ENCODE peak calls at places on chromosomes 11 and 22, in eight cellular contexts. I, V, R, B, Z, T, S and P are unnamed samples.

GRCh38 chr22:46738961-46739870 is 1.2 kb upstream of the CERK start:
- DNase-seq in I (peak), V (peak), R (no peak), B (peak), Z (peak), T (peak), S (peak), P (peak)

GRCh38 chr22:24592144-24592845 is 578 bp downstream of the LRRC75B start:
- DNase-seq in I (peak), V (peak), R (peak), B (no peak), Z (no peak), T (no peak), S (peak), P (no peak)

GRCh38 chr11:49377978-49378377 is 169.6 kb upstream of the FOLH1 start:
- DNase-seq in I (no peak), V (no peak), R (no peak), B (no peak), Z (no peak), T (no peak), S (no peak), P (no peak)

GRCh38 chr11:110474578-110474977 is 44.8 kb downstream of the FDX1 start:
- DNase-seq in I (no peak), V (no peak), R (no peak), B (no peak), Z (no peak), T (no peak), S (no peak), P (no peak)

GRCh38 chr11:35747638-35748037 is 85.1 kb downstream of the TRIM44 start:
- DNase-seq in I (no peak), V (no peak), R (no peak), B (no peak), Z (no peak), T (no peak), S (no peak), P (peak)

GRCh38 chr11:133934599-133935550 is 21.9 kb downstream of the IGSF9B start:
- DNase-seq in I (peak), V (no peak), R (no peak), B (peak), Z (no peak), T (peak), S (peak), P (peak)

GRCh38 chr22:37623075-37624016 is 14.7 kb downstream of the GGA1 start:
- DNase-seq in I (peak), V (no peak), R (no peak), B (no peak), Z (peak), T (no peak), S (peak), P (peak)

GRCh38 chr22:50247748-50248147 is 2.9 kb upstream of the TUBGCP6 start:
- DNase-seq in I (no peak), V (peak), R (no peak), B (peak), Z (peak), T (peak), S (peak), P (no peak)

GRCh38 chr11:14635559-14635958 is 8.0 kb upstream of the PDE3B start:
- DNase-seq in I (no peak), V (no peak), R (no peak), B (no peak), Z (no peak), T (no peak), S (no peak), P (no peak)

GRCh38 chr22:29744902-29745301 is 21.9 kb downstream of the ZMAT5 start:
- DNase-seq in I (no peak), V (no peak), R (no peak), B (no peak), Z (no peak), T (peak), S (peak), P (no peak)

GRCh38 chr11:32580967-32581366 is 2.7 kb upstream of the EIF3M start:
- DNase-seq in I (no peak), V (no peak), R (no peak), B (no peak), Z (no peak), T (peak), S (peak), P (no peak)

GRCh38 chr22:24706732-24707476 is 67.6 kb downstream of the PIWIL3 start:
- DNase-seq in I (no peak), V (no peak), R (no peak), B (no peak), Z (no peak), T (no peak), S (no peak), P (no peak)

GRCh38 chr11:31813242-31813960 is 2.3 kb upstream of the PAX6 start:
- DNase-seq in I (no peak), V (no peak), R (no peak), B (no peak), Z (no peak), T (no peak), S (no peak), P (no peak)

GRCh38 chr11:103317118-103317517 is 207.9 kb downstream of the DYNC2H1 start:
- DNase-seq in I (no peak), V (no peak), R (no peak), B (no peak), Z (no peak), T (peak), S (peak), P (no peak)

GRCh38 chr22:48931452-48931851 is 896.2 kb downstream of the BRD1 start:
- DNase-seq in I (no peak), V (no peak), R (no peak), B (no peak), Z (no peak), T (no peak), S (no peak), P (no peak)

GRCh38 chr11:129699711-129700304 is 115.8 kb upstream of the TMEM45B start:
- DNase-seq in I (no peak), V (no peak), R (no peak), B (no peak), Z (no peak), T (peak), S (no peak), P (no peak)

GRCh38 chr22:44828193-44828592 is 75.8 kb downstream of the ARHGAP8 start:
- DNase-seq in I (no peak), V (peak), R (no peak), B (no peak), Z (no peak), T (no peak), S (peak), P (peak)

GRCh38 chr11:117921456-117921855 is 7.7 kb downstream of the TMPRSS13 start:
- DNase-seq in I (no peak), V (no peak), R (no peak), B (no peak), Z (no peak), T (no peak), S (no peak), P (no peak)

GRCh38 chr11:119320593-119321524 is 3.9 kb upstream of the MCAM start:
- DNase-seq in I (peak), V (peak), R (peak), B (no peak), Z (peak), T (no peak), S (peak), P (peak)

DNA sequence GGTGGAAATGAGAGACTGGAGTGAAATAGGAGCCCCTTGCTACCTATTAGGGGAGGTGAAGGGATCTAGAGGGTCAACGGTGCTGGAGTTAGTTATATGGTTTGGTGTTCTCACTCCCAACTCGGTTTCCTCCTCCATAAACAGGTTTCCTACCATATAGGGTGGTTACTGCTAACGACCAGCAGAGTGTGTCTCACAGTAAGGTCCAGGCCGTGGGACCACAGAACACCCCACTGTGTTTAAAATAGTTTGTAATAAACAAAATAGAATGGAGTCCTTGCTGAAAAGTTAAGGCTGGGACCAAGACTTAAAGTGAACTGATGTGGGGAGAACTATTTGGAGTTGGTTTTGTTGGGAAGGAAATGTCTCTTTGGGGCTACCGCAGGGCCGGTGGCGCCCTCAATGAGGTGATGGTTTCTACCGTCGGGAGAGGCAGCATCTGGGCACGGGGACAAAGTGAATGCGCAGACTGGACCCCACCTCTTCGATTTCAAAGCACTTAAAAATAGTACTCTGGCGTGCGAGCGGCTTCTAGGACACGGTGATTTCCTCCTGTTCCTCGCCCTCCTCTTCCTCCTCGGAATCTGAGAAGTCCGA is 4.5 kb downstream of the DBX1 start:
- DNase-seq in I (no peak), V (no peak), R (no peak), B (no peak), Z (no peak), T (no peak), S (no peak), P (no peak)
- TF ChIP-seq CTCF in I (no peak), V (no peak), R (no peak), B (no peak), Z (no peak), T (no peak), S (no peak), P (no peak)

GRCh38 chr22:40524392-40525249 is 111.9 kb downstream of the MRTFA start:
- DNase-seq in I (no peak), V (no peak), R (no peak), B (no peak), Z (no peak), T (peak), S (peak), P (no peak)
- TF ChIP-seq CTCF in I (no peak), V (peak), R (no peak), B (peak), Z (no peak), T (peak), S (peak), P (no peak)

GRCh38 chr22:43743131-43743530 is 69.0 kb downstream of the EFCAB6 start:
- DNase-seq in I (no peak), V (no peak), R (no peak), B (no peak), Z (no peak), T (no peak), S (no peak), P (no peak)
- TF ChIP-seq CTCF in I (no peak), V (peak), R (no peak), B (no peak), Z (no peak), T (no peak), S (no peak), P (no peak)

DNA sequence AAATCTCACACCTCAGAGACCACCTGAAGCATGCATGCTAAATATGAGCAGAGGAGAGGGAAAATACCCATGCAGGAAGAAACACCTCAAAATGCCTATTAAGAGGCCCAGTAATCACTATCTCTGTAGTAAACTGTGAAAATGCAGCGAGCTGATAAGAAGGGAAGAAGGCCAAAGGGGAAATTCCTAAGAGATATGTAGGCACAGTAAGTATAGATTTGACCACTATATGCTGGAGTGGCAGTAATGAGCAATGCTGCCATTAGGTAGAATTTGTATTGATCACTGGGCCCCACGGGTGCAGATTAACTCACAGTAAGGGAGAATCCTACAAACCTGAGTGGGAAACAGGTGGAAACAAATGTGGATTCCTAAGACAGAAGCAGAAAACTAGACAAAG is 1813.1 kb upstream of the RAG2 start:
- DNase-seq in I (no peak), V (no peak), R (no peak), B (no peak), Z (no peak), T (no peak), S (no peak), P (no peak)
- TF ChIP-seq CTCF in I (no peak), V (no peak), R (no peak), B (no peak), Z (no peak), T (no peak), S (peak), P (no peak)